ENCODE peak calls at places on chromosome 15, in four cellular contexts. S is K562, C is GM12878, I is HepG2. Q is an unnamed sample. For H3K79me2, the result is how much of the 10 kb centered on the place peaks cover.

GRCh38 chr15:25727867-25728600 is 135.1 kb downstream of the ATP10A start:
- DNase-seq in I (no peak), C (no peak), S (no peak), Q (peak)

GRCh38 chr15:70442211-70442610 is 321.1 kb downstream of the UACA start:
- DNase-seq in I (no peak), C (no peak), S (no peak), Q (no peak)

GRCh38 chr15:24318981-24319380 is 356.6 kb upstream of the NPAP1 start:
- DNase-seq in S (no peak), I (no peak), C (no peak), Q (no peak)

GRCh38 chr15:59668571-59668970 is 11.3 kb upstream of the GTF2A2 start:
- DNase-seq in C (no peak), S (no peak), I (no peak), Q (no peak)

GRCh38 chr15:70834999-70835398 is 19.0 kb downstream of the LARP6 start:
- DNase-seq in S (no peak), C (no peak), I (no peak), Q (no peak)

GRCh38 chr15:41031232-41032078 is 78.2 kb downstream of the CHAC1 start:
- DNase-seq in I (no peak), S (no peak), C (no peak), Q (no peak)

GRCh38 chr15:59691194-59691805 is 2.2 kb upstream of the BNIP2 start:
- DNase-seq in I (peak), S (no peak), C (peak), Q (peak)

GRCh38 chr15:63048115-63048985 is 5.8 kb downstream of the TPM1 start:
- DNase-seq in S (peak), I (peak), C (peak), Q (peak)

GRCh38 chr15:63071288-63071909 is 28.9 kb downstream of the TPM1 start:
- DNase-seq in S (no peak), C (no peak), I (no peak), Q (no peak)

GRCh38 chr15:65980824-65981456 is 111.6 kb downstream of the RAB11A start:
- DNase-seq in C (no peak), I (peak), S (peak), Q (peak)

GRCh38 chr15:73934281-73934680 is 8.0 kb downstream of the LOXL1 start:
- DNase-seq in C (no peak), I (no peak), S (no peak), Q (no peak)

GRCh38 chr15:37045241-37045640 is 55.1 kb downstream of the MEIS2 start:
- DNase-seq in I (no peak), C (no peak), S (no peak), Q (no peak)

GRCh38 chr15:85687329-85687728 is 107.4 kb downstream of the KLHL25 start:
- DNase-seq in I (no peak), C (no peak), S (no peak), Q (no peak)

GRCh38 chr15:63066302-63066701 is 23.8 kb downstream of the TPM1 start:
- DNase-seq in S (no peak), I (no peak), C (no peak), Q (no peak)

GRCh38 chr15:63843901-63844317 is 10.2 kb upstream of the HERC1 start:
- DNase-seq in I (no peak), C (no peak), S (no peak), Q (no peak)

GRCh38 chr15:94972314-94972713 is 741.0 kb downstream of the MCTP2 start:
- DNase-seq in S (no peak), I (no peak), C (no peak), Q (no peak)

GRCh38 chr15:31265871-31266711 is 60.5 kb upstream of the KLF13 start:
- DNase-seq in S (no peak), I (no peak), C (peak), Q (peak)

GRCh38 chr15:70526221-70526973 is 237.0 kb downstream of the UACA start:
- DNase-seq in S (no peak), I (no peak), C (no peak), Q (peak)

GRCh38 chr15:39741258-39741657 is 41.4 kb downstream of the FSIP1 start:
- DNase-seq in S (no peak), C (no peak), I (no peak), Q (no peak)

GRCh38 chr15:34360298-34360697 is 6.7 kb downstream of the LPCAT4 start:
- DNase-seq in S (no peak), C (no peak), I (no peak), Q (no peak)

GRCh38 chr15:24924153-24924552 is 30.6 kb upstream of the SNRPN start:
- DNase-seq in C (no peak), S (no peak), I (no peak), Q (no peak)

GRCh38 chr15:39281094-39281493 is 299.8 kb upstream of the THBS1 start:
- DNase-seq in S (no peak), I (no peak), C (no peak), Q (no peak)

GRCh38 chr15:95825672-95826387 is 504.7 kb upstream of the NR2F2 start:
- DNase-seq in C (no peak), S (no peak), I (no peak), Q (no peak)

GRCh38 chr15:46636220-46636619 is 1001.4 kb downstream of the SQOR start:
- DNase-seq in I (no peak), C (no peak), S (no peak), Q (peak)

GRCh38 chr15:85625431-85625830 is 169.3 kb downstream of the KLHL25 start:
- DNase-seq in C (no peak), I (no peak), S (no peak), Q (no peak)

GRCh38 chr15:26772588-26773484 is at the start of gene GABRB3:
- DNase-seq in C (no peak), I (no peak), S (no peak), Q (peak)

GRCh38 chr15:62711691-62712454 is 330.7 kb upstream of the TPM1 start:
- DNase-seq in I (no peak), S (no peak), C (peak), Q (no peak)

GRCh38 chr15:31525988-31526665 is 199.5 kb downstream of the KLF13 start:
- DNase-seq in I (no peak), C (no peak), S (no peak), Q (no peak)

GRCh38 chr15:64651573-64652260 is 123.7 kb downstream of the RBPMS2 start:
- DNase-seq in S (no peak), I (peak), C (peak), Q (no peak)

GRCh38 chr15:63564093-63564492 is 33.1 kb upstream of the FBXL22 start:
- DNase-seq in C (no peak), S (no peak), I (no peak), Q (no peak)

GRCh38 chr15:74863239-74864056 is 9.7 kb downstream of the SCAMP2 start:
- DNase-seq in C (no peak), I (no peak), S (no peak), Q (no peak)

GRCh38 chr15:40232625-40233070 is 6.2 kb upstream of the PAK6 start:
- DNase-seq in I (no peak), S (no peak), C (no peak), Q (no peak)

GRCh38 chr15:60070838-60071493 is 66.9 kb downstream of the FOXB1 start:
- DNase-seq in S (no peak), C (no peak), I (no peak), Q (no peak)

GRCh38 chr15:52220896-52221660 is 29.9 kb upstream of the GNB5 start:
- DNase-seq in I (no peak), C (no peak), S (no peak), Q (no peak)

GRCh38 chr15:69044899-69045298 is 30.4 kb downstream of the NOX5 start:
- DNase-seq in I (no peak), S (no peak), C (no peak), Q (no peak)
- H3K79me2 ChIP-seq in I (under half), S (under half), C (under half), Q (under half)

GRCh38 chr15:82570721-82571519 is 30.7 kb upstream of the RPS17 start:
- DNase-seq in C (no peak), I (no peak), S (no peak), Q (peak)
- TF ChIP-seq FOXM1 in C (no peak), I (no peak), S (no peak), Q (no peak)

DNA sequence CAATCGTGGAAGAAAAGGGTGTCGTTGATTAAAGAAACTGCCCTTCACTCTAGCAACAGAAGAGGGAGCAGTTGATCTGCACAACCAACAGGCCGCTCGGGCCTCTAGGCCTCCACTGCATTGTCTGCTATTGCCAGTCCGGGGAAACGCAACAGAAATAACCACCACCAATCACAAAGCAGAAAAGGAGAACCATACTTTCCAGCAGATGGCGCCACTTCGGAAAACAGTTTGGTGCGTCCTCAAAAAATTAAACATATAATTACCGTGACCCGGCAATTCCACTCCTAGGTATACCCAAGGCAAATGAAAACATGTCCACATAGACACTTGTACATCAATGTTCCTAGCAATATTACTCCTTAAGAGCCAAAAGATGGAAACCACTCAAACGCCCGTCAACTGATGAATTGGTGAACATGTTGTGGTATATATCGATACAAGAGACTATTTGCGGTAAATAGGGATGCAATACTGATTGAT is 154.1 kb downstream of the TJP1 start:
- DNase-seq in C (peak), I (peak), S (peak), Q (peak)
- H3K79me2 ChIP-seq in C (under half), I (under half), S (under half), Q (under half)

GRCh38 chr15:93515256-93516044 is 426.4 kb upstream of the RGMA start:
- DNase-seq in C (no peak), S (no peak), I (no peak), Q (no peak)
- TF ChIP-seq FOXM1 in C (no peak), S (no peak), I (no peak), Q (no peak)

DNA sequence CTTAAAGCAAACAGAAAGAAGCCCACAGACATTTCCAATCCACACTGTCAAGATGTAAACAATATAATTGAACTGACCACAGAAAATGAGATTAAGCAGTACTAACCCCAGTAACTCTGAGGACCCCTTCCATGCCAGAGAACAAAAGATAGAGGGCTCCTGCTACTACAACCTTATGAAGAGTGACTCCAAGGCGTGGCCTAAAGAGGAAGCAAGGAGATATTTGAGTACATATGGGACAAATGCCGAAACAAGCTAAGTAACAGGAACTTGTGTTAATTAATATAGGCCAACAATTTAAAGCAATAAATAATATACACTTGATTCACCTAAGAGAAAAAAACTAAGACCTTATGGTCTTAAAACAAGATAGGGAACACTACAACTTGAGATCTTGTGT is 25.0 kb upstream of the VPS39 start:
- DNase-seq in S (no peak), C (no peak), I (no peak), Q (no peak)
- H3K79me2 ChIP-seq in S (under half), C (under half), I (under half), Q (under half)

DNA sequence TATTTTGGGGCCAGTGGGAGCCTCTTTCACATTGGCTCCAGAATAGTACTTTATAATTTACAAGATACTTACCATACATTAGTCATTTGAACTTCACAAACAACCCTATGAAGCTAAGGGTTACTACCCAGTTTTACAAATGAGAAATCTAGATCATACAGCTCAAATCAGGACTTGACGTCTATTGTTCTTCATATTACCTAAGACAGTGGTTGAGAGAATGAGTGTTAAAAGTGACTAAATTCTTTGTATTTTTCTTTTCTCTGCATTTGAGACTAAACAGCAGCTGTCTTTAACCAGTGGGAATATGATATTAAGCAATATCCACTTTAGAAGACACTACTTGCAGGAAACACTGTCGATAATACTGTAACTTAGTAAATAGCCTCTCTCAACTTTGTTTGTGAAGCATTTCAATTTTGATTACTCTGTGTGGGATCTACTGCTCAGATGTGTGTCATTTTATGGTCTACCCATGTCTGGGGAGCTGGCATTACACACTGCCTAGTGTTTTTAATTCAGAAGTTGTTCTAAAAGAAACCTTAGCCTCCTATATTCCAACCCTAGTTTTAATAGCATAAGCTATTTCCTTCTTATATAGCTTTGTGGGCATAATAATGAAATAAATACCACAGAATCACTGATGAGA is 45.8 kb downstream of the IQCH start:
- DNase-seq in S (no peak), C (no peak), I (no peak), Q (no peak)
- TF ChIP-seq FOXM1 in S (no peak), C (no peak), I (no peak), Q (no peak)

GRCh38 chr15:98907921-98908490 is 99.6 kb downstream of the PGPEP1L start:
- DNase-seq in I (no peak), C (no peak), S (no peak), Q (no peak)
- H3K79me2 ChIP-seq in I (under half), C (under half), S (under half), Q (under half)

Q was measured in SK-N-SH.